ENCODE peak calls at places on chromosome 6, in seven cellular contexts. Z is H9, C is neural progenitor cell, P is PC-3, R is GM23248, V is neuronal stem cell, G is astrocyte. U is an unnamed sample.

GRCh38 chr6:149896491-149896890 is 1.4 kb downstream of the RAET1E start:
- DNase-seq in G (peak; percentile 27), R (peak; percentile 77), V (no peak), Z (no peak), P (peak; percentile 20), C (no peak), U (no peak)

GRCh38 chr6:53723331-53723730 is 57.8 kb upstream of the KLHL31 start:
- DNase-seq in R (no peak), V (no peak), P (peak; percentile 52), C (no peak), G (no peak), Z (no peak), U (no peak)

GRCh38 chr6:27505209-27506027 is 32.5 kb upstream of the ZNF184 start:
- DNase-seq in V (peak; percentile 27), R (peak; percentile 46), Z (peak; percentile 90), G (peak; percentile 60), P (peak; percentile 87), C (peak; percentile 70), U (peak; percentile 94)

GRCh38 chr6:110366241-110366640 is 8.1 kb upstream of the METTL24 start:
- DNase-seq in C (no peak), Z (no peak), P (no peak), G (no peak), R (no peak), V (no peak), U (no peak)

GRCh38 chr6:31473780-31474725 is 23.9 kb upstream of the MICB start:
- DNase-seq in G (peak; percentile 65), V (no peak), Z (peak; percentile 16), P (peak; percentile 85), C (no peak), R (peak; percentile 70), U (no peak)

GRCh38 chr6:134123666-134124208 is 71.3 kb upstream of the SLC2A12 start:
- DNase-seq in R (peak; percentile 81), V (peak; percentile 33), C (peak; percentile 72), G (peak; percentile 58), P (peak; percentile 74), Z (peak; percentile 73), U (peak; percentile 33)

GRCh38 chr6:135946674-135947073 is 95.2 kb downstream of the PDE7B start:
- DNase-seq in Z (no peak), V (no peak), C (no peak), P (no peak), R (no peak), G (no peak), U (no peak)

GRCh38 chr6:152973916-152974315 is 8.9 kb downstream of the FBXO5 start:
- DNase-seq in G (no peak), R (no peak), C (no peak), Z (no peak), V (no peak), P (no peak), U (no peak)

GRCh38 chr6:108738684-108739406 is 109.4 kb upstream of the ARMC2 start:
- DNase-seq in V (no peak), R (no peak), P (peak; percentile 22), G (no peak), Z (no peak), C (no peak), U (no peak)

GRCh38 chr6:56370591-56371198 is 123.3 kb upstream of the COL21A1 start:
- DNase-seq in C (no peak), R (peak; percentile 91), Z (no peak), P (peak; percentile 89), G (peak; percentile 96), V (no peak), U (peak; percentile 76)

GRCh38 chr6:153002613-153003293 is at the start of gene MTRF1L:
- DNase-seq in C (peak; percentile 98), P (peak; percentile 95), V (peak; percentile 95), R (peak; percentile 99), G (peak; percentile 96), Z (peak; percentile 99), U (peak; percentile 55)

GRCh38 chr6:111012143-111012452 is 30.3 kb downstream of the RPF2 start:
- DNase-seq in P (no peak), C (no peak), R (no peak), Z (no peak), G (no peak), V (no peak), U (no peak)

GRCh38 chr6:88855521-88856152 is 107.8 kb downstream of the RNGTT start:
- DNase-seq in V (no peak), R (no peak), G (no peak), P (peak; percentile 17), Z (no peak), C (no peak), U (no peak)

GRCh38 chr6:13307508-13307995 is 20.8 kb downstream of the TBC1D7 start:
- DNase-seq in C (no peak), G (peak; percentile 55), P (no peak), V (no peak), Z (no peak), R (peak; percentile 35), U (no peak)

GRCh38 chr6:37314803-37315515 is 38.8 kb upstream of the RNF8 start:
- DNase-seq in R (peak; percentile 30), G (peak; percentile 26), V (no peak), P (peak; percentile 48), C (peak; percentile 59), Z (peak; percentile 71), U (no peak)

GRCh38 chr6:90083891-90084290 is 189.6 kb downstream of the GJA10 start:
- DNase-seq in G (no peak), C (no peak), P (no peak), R (no peak), V (no peak), Z (no peak), U (no peak)

GRCh38 chr6:35483490-35483889 is 13.4 kb downstream of the TEAD3 start:
- DNase-seq in Z (no peak), C (no peak), V (no peak), P (no peak), R (no peak), G (no peak), U (no peak)

DNA sequence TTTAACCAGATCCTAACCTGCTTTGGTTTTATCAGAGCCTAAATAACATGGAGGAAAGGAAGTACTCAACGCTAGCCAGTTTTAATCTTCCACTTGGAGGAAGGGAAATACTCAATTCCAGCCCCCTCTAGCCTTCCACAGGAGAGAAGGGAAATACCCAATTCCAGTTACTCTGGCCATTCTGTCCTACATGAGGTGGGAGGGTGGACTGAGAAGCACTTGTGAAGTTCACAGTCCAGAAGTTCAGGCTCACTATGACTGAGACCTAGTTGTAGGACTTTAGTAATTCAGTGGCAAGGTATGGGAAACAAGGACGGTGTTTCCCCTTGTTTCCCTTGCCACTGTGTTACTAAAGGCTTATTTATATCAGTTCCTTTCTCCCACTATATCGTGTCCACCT is 672.0 kb downstream of the RFPL4B start:
- DNase-seq in R (no peak), Z (no peak), C (no peak), G (no peak), P (no peak), V (no peak), U (no peak)
- H3K9ac ChIP-seq in R (peak overlapping the region; percentile 58), Z (no peak overlapping the region), C (no peak overlapping the region), G (peak overlapping the region; percentile 58), P (no peak overlapping the region), V (no peak overlapping the region), U (no peak overlapping the region)

DNA sequence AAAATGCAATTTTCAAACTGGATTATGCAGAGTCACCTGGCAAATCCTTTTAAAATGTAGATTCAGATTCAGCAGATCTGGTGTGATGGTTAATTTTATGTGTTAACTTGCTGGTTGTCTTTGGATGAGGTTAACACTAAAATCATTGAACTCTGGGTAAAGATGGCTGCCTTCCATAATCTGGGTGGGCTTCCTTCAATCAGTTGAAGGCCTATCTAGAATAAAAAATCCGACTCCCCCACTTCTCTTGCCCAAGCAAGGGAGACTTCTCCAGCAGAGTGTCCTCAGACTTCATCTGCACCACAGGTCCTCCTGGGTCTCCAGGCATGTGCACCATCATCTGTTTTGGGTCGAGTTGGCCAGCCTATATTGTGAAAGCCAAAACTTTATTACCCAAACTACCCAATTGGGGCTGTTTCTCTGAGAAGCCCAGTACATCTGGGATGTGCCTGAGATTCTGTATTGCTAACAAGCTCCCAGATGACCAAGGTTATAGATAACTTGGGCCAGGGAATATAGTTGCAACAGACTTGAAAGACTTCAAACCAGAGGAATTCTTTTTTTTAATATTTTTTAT is 1.6 kb upstream of the SLC17A5 start:
- DNase-seq in P (no peak), V (no peak), Z (no peak), C (no peak), G (no peak), R (peak; percentile 13), U (no peak)
- H2AFZ ChIP-seq in P (peak overlapping the region; percentile 96), V (no peak overlapping the region), Z (no peak overlapping the region), C (no peak overlapping the region), G (no peak overlapping the region), R (peak overlapping the region; percentile 91), U (peak overlapping the region; percentile 81)

GRCh38 chr6:155341130-155341828 is 27.0 kb upstream of the TFB1M start:
- DNase-seq in V (no peak), R (peak; percentile 77), G (peak; percentile 95), P (peak; percentile 74), C (no peak), Z (no peak), U (no peak)

GRCh38 chr6:155340464-155341129 is 26.3 kb upstream of the TFB1M start:
- DNase-seq in P (peak; percentile 54), R (peak; percentile 79), V (no peak), G (peak; percentile 62), Z (peak; percentile 47), C (peak; percentile 61), U (no peak)

GRCh38 chr6:155346957-155347356 is 32.7 kb upstream of the TFB1M start:
- DNase-seq in V (no peak), Z (no peak), G (no peak), C (no peak), R (no peak), P (no peak), U (no peak)

GRCh38 chr6:155347800-155348199 is 33.5 kb upstream of the TFB1M start:
- DNase-seq in C (no peak), G (no peak), V (no peak), R (peak; percentile 47), P (no peak), Z (no peak), U (no peak)

DNA sequence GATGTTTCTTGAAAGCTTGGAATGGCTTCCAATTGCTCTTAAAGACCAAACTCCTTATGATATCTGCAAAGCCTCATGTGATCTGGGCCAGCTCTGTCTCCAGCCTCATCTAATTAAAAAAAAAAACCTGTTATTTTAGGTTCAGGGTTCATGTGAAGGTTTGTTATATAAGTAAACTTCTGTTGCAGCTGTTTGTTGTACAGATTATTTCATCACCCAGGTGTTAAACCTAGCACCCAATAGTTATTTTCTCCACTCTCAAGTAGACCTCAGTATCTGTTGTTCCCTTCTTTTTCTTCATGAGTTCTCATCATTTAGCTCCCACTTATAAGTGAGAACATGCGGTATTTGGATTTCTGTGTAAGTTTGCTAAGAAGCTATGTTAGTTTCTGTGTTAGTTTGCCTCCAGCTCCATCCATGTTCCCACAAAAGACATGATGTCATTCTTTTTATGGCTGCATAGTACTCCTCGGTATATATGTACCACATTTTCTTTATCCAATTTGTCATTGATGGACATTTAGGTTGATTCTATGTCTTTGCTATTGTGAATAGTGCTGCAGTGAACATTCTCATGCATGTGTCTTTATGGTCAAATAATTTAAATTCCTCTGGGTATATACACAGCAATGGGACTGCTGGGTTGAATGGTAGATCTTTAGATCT is 30.2 kb upstream of the TFB1M start:
- DNase-seq in P (no peak), V (no peak), C (no peak), Z (no peak), G (no peak), R (no peak), U (no peak)
- H3K9me3 ChIP-seq in P (no peaks in the 10 kb centered on the region), V (no peaks in the 10 kb centered on the region), C (peaks cover 4% of the 10 kb centered on the region), Z (no peaks in the 10 kb centered on the region), G (no peaks in the 10 kb centered on the region), R (no peaks in the 10 kb centered on the region), U (no peaks in the 10 kb centered on the region)

GRCh38 chr6:154497118-154497517 is 13.4 kb downstream of the CNKSR3 start:
- DNase-seq in Z (no peak), G (no peak), C (no peak), V (no peak), R (no peak), P (no peak), U (no peak)
- H3K9ac ChIP-seq in Z (no peak overlapping the region), G (no peak overlapping the region), C (no peak overlapping the region), V (no peak overlapping the region), R (no peak overlapping the region), P (no peak overlapping the region), U (no peak overlapping the region)

U was measured in keratinocyte.